ENCODE peak calls at places on chromosomes 3 and 15, in five cellular contexts. B, F, W, Z and T are unnamed samples.

GRCh38 chr3:53642211-53642610 is 147.8 kb downstream of the CACNA1D start:
- DNase-seq in Z (no peak), B (no peak), W (no peak), F (no peak), T (no peak)

GRCh38 chr3:113151475-113152031 is 59.8 kb upstream of the BOC start:
- DNase-seq in B (no peak), Z (no peak), F (no peak), W (no peak), T (no peak)

GRCh38 chr15:64333516-64333915 is 22.5 kb downstream of the CSNK1G1 start:
- DNase-seq in Z (no peak), F (no peak), B (no peak), W (no peak), T (no peak)

GRCh38 chr3:28345690-28346089 is 2.8 kb upstream of the ZCWPW2 start:
- DNase-seq in Z (no peak), B (no peak), W (no peak), F (no peak), T (no peak)

GRCh38 chr15:77457619-77458265 is 37.1 kb downstream of the HMG20A start:
- DNase-seq in B (no peak), Z (peak), F (no peak), W (no peak), T (no peak)

GRCh38 chr3:140953028-140953960 is 11.7 kb downstream of the SLC25A36 start:
- DNase-seq in W (no peak), Z (peak), F (no peak), B (no peak), T (peak)

GRCh38 chr15:38817427-38818155 is 253.0 kb upstream of the RASGRP1 start:
- DNase-seq in W (peak), B (peak), Z (peak), F (peak), T (no peak)

GRCh38 chr3:149547954-149548728 is 73.6 kb downstream of the TM4SF4 start:
- DNase-seq in F (no peak), Z (no peak), W (no peak), B (peak), T (no peak)

GRCh38 chr3:111961461-111962269 is 17.2 kb upstream of the ABHD10 start:
- DNase-seq in Z (no peak), B (no peak), F (no peak), W (no peak), T (no peak)

GRCh38 chr15:73319460-73320245 is 49.1 kb downstream of the HCN4 start:
- DNase-seq in Z (no peak), F (no peak), W (no peak), B (no peak), T (no peak)

GRCh38 chr3:15812183-15812582 is 14.4 kb upstream of the ANKRD28 start:
- DNase-seq in Z (peak), W (no peak), B (no peak), F (peak), T (no peak)

GRCh38 chr3:126389112-126389791 is 5.5 kb upstream of the CFAP100 start:
- DNase-seq in F (peak), B (peak), W (peak), Z (peak), T (no peak)

GRCh38 chr3:57559526-57559925 is 3.5 kb downstream of the PDE12 start:
- DNase-seq in B (no peak), W (no peak), F (no peak), Z (no peak), T (no peak)

GRCh38 chr15:85899927-85900326 is 105.2 kb upstream of the KLHL25 start:
- DNase-seq in F (no peak), Z (no peak), W (no peak), B (no peak), T (peak)

GRCh38 chr15:90106522-90107117 is 4.4 kb upstream of the IDH2 start:
- DNase-seq in F (peak), B (no peak), Z (peak), W (no peak), T (no peak)

GRCh38 chr3:124772081-124772831 is 42.0 kb downstream of the UMPS start:
- DNase-seq in B (no peak), Z (peak), F (peak), W (no peak), T (no peak)

GRCh38 chr15:77692614-77693013 is 59.9 kb upstream of the LINGO1 start:
- DNase-seq in Z (no peak), F (no peak), B (no peak), W (no peak), T (no peak)

GRCh38 chr3:11238880-11239279 is 33.3 kb upstream of the ATG7 start:
- DNase-seq in B (no peak), W (peak), Z (peak), F (no peak), T (no peak)

GRCh38 chr15:44153352-44153751 is 41.7 kb downstream of the FRMD5 start:
- DNase-seq in B (no peak), W (no peak), Z (peak), F (no peak), T (no peak)

GRCh38 chr3:47613723-47614122 is 35.1 kb upstream of the CSPG5 start:
- DNase-seq in Z (no peak), F (no peak), B (no peak), W (no peak), T (no peak)

GRCh38 chr15:28132524-28133275 is 33.6 kb upstream of the OCA2 start:
- DNase-seq in B (no peak), F (no peak), W (no peak), Z (peak), T (no peak)

GRCh38 chr3:20250786-20251185 is 64.8 kb upstream of the SGO1 start:
- DNase-seq in F (no peak), B (no peak), W (no peak), Z (no peak), T (no peak)

GRCh38 chr3:169627073-169627472 is 36.4 kb downstream of the MECOM start:
- DNase-seq in B (no peak), F (no peak), W (no peak), Z (no peak), T (no peak)

GRCh38 chr3:4895848-4896247 is 83.4 kb upstream of the BHLHE40 start:
- DNase-seq in B (no peak), Z (no peak), W (no peak), F (no peak), T (no peak)

GRCh38 chr3:19074257-19074938 is 73.9 kb upstream of the KCNH8 start:
- DNase-seq in Z (no peak), F (no peak), B (no peak), W (no peak), T (no peak)

GRCh38 chr15:83813697-83814096 is 159.8 kb downstream of the ADAMTSL3 start:
- DNase-seq in W (no peak), B (no peak), Z (no peak), F (no peak), T (no peak)

GRCh38 chr3:184299488-184300376 is 691 bp downstream of the PSMD2 start:
- DNase-seq in Z (peak), F (no peak), W (no peak), B (no peak), T (no peak)

GRCh38 chr3:143596957-143597642 is 251.2 kb downstream of the SLC9A9 start:
- DNase-seq in Z (no peak), F (no peak), W (no peak), B (no peak), T (no peak)

GRCh38 chr3:71454513-71455423 is 128.8 kb downstream of the FOXP1 start:
- DNase-seq in Z (no peak), B (no peak), W (no peak), F (no peak), T (no peak)
- H3K9ac ChIP-seq in Z (no peak), B (no peak), W (no peak), F (no peak), T (no peak)

GRCh38 chr3:30625541-30626438 is 19.4 kb downstream of the TGFBR2 start:
- DNase-seq in B (peak), W (peak), Z (peak), F (no peak), T (no peak)

GRCh38 chr3:30628931-30629590 is 22.7 kb downstream of the TGFBR2 start:
- DNase-seq in Z (no peak), B (no peak), W (no peak), F (no peak), T (no peak)

GRCh38 chr3:30628188-30628930 is 22.0 kb downstream of the TGFBR2 start:
- DNase-seq in B (no peak), W (no peak), Z (no peak), F (no peak), T (no peak)

GRCh38 chr3:30629736-30630135 is 23.3 kb downstream of the TGFBR2 start:
- DNase-seq in B (no peak), F (no peak), W (no peak), Z (no peak), T (no peak)

GRCh38 chr3:30626443-30627181 is 20.2 kb downstream of the TGFBR2 start:
- DNase-seq in Z (no peak), B (no peak), F (no peak), W (peak), T (no peak)
- TF ChIP-seq POLR2AphosphoS5 in Z (no peak), B (no peak), F (no peak), W (no peak), T (no peak)

DNA sequence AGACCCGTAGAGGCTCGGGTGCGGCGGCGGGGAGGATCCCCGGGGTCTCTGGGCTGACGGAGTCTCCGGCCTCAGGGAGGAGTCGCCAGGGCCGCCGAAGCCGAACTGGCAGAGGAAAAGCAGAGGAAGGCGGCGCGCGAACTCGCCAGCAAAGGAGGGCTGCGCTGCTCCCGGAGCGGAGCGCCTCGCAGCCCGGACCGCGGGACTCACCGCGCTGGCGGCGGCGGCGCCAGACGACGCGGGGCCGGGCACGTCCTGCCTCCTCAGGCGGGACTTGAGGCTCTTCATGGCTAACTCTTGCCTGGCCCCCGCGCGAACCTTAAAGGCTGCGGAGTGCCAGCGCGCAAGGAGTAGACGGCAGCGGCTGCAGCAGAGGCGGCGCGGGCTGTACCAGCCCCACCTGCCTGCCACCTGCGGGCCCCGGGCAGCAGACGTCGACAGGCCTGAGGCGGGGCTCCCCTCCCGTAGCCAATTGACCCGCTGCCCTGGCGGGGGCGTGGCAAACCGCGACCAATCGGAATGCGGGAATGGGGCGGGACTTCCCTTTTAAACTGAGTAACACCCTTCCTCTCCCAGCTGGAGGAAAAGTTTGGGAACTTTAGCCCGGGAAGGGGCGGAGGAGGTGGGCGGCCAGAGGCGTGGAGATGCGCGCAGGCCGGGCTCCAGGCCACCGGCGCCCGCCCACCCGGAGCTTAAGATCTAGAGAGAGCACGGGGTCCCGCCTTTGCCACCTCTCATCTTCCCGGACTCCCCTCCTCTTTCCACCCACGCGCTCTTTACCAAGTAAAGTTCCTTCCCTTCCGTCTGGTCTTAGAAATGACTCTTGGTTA is at the start of gene UACA:
- DNase-seq in Z (peak), B (peak), F (peak), W (peak), T (peak)
- H3K9ac ChIP-seq in Z (peak), B (peak), F (peak), W (peak), T (peak)

GRCh38 chr3:120368172-120368571 is 19.0 kb upstream of the LRRC58 start:
- DNase-seq in F (no peak), W (no peak), Z (no peak), B (no peak), T (no peak)
- TF ChIP-seq POLR2AphosphoS5 in F (no peak), W (no peak), Z (no peak), B (no peak), T (no peak)

DNA sequence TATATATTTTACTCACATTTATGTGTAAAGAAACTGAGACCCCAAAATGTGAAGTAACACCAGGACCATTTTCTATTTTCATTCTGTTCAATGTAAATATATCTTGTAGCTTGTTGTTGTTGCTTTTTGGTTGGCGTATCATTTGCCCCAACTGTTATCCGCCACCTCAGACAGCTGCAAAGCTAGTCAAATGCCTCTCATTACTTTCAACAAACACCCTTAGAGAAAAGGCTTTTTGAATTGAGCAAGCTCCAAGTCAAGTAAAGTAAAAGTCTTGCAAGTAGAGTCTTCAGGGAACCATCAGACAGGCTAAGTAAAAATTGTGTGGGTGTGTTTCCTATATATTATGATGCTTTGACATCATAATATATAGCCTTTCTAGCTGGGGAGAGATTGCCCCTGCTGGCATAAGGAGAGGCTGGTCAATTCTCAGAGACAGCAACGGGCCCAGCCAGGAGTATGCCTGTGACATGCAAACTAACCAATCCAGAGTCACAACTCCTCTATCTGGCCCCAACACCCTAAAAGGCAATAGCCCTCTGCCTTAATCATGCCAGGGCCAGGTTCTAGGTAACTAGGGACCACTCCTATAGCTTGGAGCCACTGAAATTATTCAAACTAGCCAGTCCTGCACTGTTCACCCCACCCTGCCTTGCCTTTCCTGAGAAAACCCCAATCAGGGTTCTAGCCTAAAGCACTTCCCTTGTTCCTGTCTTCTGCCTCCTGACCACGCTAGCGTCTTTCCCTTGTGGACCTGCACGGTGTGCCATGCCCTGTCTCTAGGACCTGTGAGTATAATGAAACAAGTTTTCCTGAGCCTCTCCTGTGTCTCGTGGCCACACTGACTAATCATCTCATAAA is 75.6 kb downstream of the RAD18 start:
- DNase-seq in Z (no peak), W (no peak), F (no peak), B (no peak), T (no peak)
- H3K9ac ChIP-seq in Z (no peak), W (no peak), F (peak), B (no peak), T (no peak)

GRCh38 chr3:123447749-123448502 is 964 bp downstream of the ADCY5 start:
- DNase-seq in F (peak), B (no peak), Z (no peak), W (no peak), T (no peak)
- TF ChIP-seq POLR2AphosphoS5 in F (no peak), B (no peak), Z (no peak), W (peak), T (no peak)

GRCh38 chr3:195270350-195271115 is 426 bp downstream of the XXYLT1 start:
- DNase-seq in W (peak), B (peak), F (peak), Z (peak), T (no peak)

GRCh38 chr3:195269375-195270078 is 1.4 kb downstream of the XXYLT1 start:
- DNase-seq in Z (no peak), B (no peak), W (no peak), F (no peak), T (no peak)

GRCh38 chr3:195270079-195270349 is 945 bp downstream of the XXYLT1 start:
- DNase-seq in F (no peak), Z (no peak), B (no peak), W (no peak), T (no peak)

GRCh38 chr3:195267096-195267495 is 3.9 kb downstream of the XXYLT1 start:
- DNase-seq in B (no peak), F (no peak), Z (no peak), W (no peak), T (no peak)

DNA sequence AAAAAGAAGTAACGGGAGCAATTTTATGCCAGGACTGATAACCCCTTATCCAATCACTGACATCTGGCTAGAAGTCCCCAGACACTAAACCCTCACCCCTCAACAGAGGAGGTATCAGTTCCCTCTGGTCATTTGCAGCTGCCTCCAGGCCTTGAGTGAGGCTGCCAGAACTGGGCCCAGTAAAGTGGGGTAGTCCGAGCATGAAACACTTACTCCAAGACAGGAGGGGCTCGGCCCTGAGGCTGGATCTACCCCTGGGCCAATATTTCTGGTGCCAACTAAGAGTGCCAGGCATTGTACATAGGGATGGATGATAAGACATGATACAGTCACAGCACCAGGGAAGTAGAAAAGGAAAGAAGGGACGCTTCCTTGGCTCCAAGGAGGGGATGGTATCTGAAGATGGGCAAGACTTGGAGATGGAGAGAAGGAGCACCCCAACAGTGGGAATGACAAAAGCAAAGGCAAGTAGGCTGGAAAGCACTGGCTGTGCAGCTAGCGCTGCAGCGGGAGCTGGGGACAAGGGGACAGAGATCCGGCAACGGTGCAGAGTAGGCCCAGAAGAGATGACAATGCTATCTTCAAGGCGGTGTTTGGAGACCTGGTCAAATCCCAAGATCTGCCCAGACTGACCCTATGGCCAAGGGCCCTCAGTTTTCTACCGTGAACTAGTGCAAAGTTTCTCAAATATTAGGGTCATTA is 2.2 kb downstream of the XXYLT1 start:
- DNase-seq in Z (no peak), B (no peak), W (no peak), F (no peak), T (no peak)
- H3K9ac ChIP-seq in Z (no peak), B (peak), W (no peak), F (no peak), T (no peak)

GRCh38 chr3:37511357-37511970 is 337.1 kb upstream of the LRRFIP2 start:
- DNase-seq in Z (no peak), B (no peak), W (no peak), F (no peak), T (no peak)
- TF ChIP-seq POLR2AphosphoS5 in Z (no peak), B (no peak), W (no peak), F (no peak), T (no peak)